ENCODE peak calls at places on chromosomes 6 and 20, in five cellular contexts. I is dorsolateral prefrontal cortex, R is tibial artery, X is mesothelial cell of epicardium, V is MM.1S. Z is an unnamed sample.

GRCh38 chr6:73636048-73636447 is 17.7 kb downstream of the SLC17A5 start:
- DNase-seq in R (no peak), V (no peak), X (no peak), I (no peak), Z (no peak)

GRCh38 chr20:39879296-39879695 is 809.7 kb downstream of the MAFB start:
- DNase-seq in I (no peak), R (no peak), X (no peak), V (no peak), Z (peak)

GRCh38 chr6:112592159-112592558 is 245.0 kb downstream of the RFPL4B start:
- DNase-seq in I (no peak), X (no peak), V (no peak), R (no peak), Z (no peak)

GRCh38 chr20:57124800-57125399 is 141.5 kb downstream of the BMP7 start:
- DNase-seq in V (peak), R (no peak), X (no peak), I (no peak), Z (no peak)

GRCh38 chr6:13677878-13678254 is 33.8 kb downstream of the RANBP9 start:
- DNase-seq in I (no peak), R (no peak), X (no peak), V (no peak), Z (no peak)

GRCh38 chr6:149961728-149962425 is 1.9 kb upstream of the ULBP1 start:
- DNase-seq in V (peak), I (no peak), X (no peak), R (no peak), Z (peak)

GRCh38 chr6:157163434-157164159 is 159.7 kb downstream of the TMEM242 start:
- DNase-seq in X (no peak), R (no peak), I (no peak), V (no peak), Z (no peak)

GRCh38 chr6:43858161-43859153 is 88.4 kb downstream of the VEGFA start:
- DNase-seq in X (no peak), R (no peak), I (no peak), V (no peak), Z (no peak)

GRCh38 chr6:139762587-139763031 is 388.2 kb upstream of the CITED2 start:
- DNase-seq in V (no peak), I (no peak), R (no peak), X (no peak), Z (peak)

GRCh38 chr6:128519931-128520435 is 416 bp downstream of the PTPRK start:
- DNase-seq in R (peak), I (peak), X (no peak), V (peak), Z (peak)

GRCh38 chr6:138818496-138819194 is 22.8 kb downstream of the ECT2L start:
- DNase-seq in X (no peak), R (no peak), V (no peak), I (no peak), Z (peak)

GRCh38 chr6:152391179-152391880 is 245.8 kb downstream of the SYNE1 start:
- DNase-seq in I (no peak), X (no peak), V (no peak), R (no peak), Z (no peak)

GRCh38 chr6:120173250-120173649 is 823.7 kb upstream of the MAN1A1 start:
- DNase-seq in R (no peak), V (no peak), X (no peak), I (no peak), Z (peak)

GRCh38 chr20:51628533-51629398 is 86.2 kb upstream of the NFATC2 start:
- DNase-seq in X (no peak), I (no peak), R (no peak), V (no peak), Z (peak)

GRCh38 chr6:132813173-132813856 is 1.1 kb upstream of the RPS12 start:
- DNase-seq in X (peak), R (peak), I (peak), V (peak), Z (peak)

GRCh38 chr6:158042245-158042798 is 60.7 kb downstream of the SYNJ2 start:
- DNase-seq in X (no peak), R (peak), I (peak), V (no peak), Z (peak)

GRCh38 chr6:37323568-37323967 is 30.2 kb upstream of the RNF8 start:
- DNase-seq in I (no peak), R (no peak), X (no peak), V (no peak), Z (no peak)

GRCh38 chr6:22145823-22146379 is 150.9 kb downstream of the PRL start:
- DNase-seq in I (peak), R (no peak), X (no peak), V (no peak), Z (peak)

GRCh38 chr20:3786126-3786484 is 435 bp downstream of the CENPB start:
- DNase-seq in X (no peak), I (peak), V (no peak), R (peak), Z (peak)

GRCh38 chr6:159602370-159603185 is 90.5 kb downstream of the SOD2 start:
- DNase-seq in R (no peak), V (no peak), I (no peak), X (no peak), Z (no peak)

GRCh38 chr6:170212956-170213636 is 77.8 kb downstream of the DLL1 start:
- DNase-seq in X (peak), V (no peak), R (peak), I (no peak), Z (no peak)

GRCh38 chr6:163711615-163712568 is 297.4 kb downstream of the QKI start:
- DNase-seq in V (no peak), X (no peak), R (peak), I (peak), Z (no peak)
- TF ChIP-seq CTCF in V (no peak), X (no peak), R (no peak), I (no peak), Z (no peak)

DNA sequence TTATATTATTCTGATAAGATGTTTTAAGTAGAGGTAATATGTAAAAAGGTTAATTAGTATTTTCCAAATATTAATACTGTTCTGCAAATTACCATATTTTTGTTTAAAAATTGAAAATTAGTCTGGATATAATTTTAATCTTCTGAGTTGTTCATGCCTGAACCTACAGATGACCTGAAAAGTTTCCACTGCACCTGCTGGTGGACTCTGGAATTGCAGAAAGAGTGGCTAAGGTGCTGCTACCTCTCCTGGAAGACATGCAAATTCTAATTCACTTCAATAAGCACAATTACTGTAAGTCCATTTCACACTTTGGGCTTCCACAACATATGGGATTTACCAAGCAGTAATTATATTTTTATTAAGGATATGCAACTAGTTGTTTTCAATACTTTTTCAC is 77.7 kb upstream of the OLIG3 start:
- DNase-seq in I (no peak), V (peak), R (no peak), X (no peak), Z (peak)
- TF ChIP-seq CTCF in I (no peak), V (peak), R (no peak), X (peak), Z (peak)

DNA sequence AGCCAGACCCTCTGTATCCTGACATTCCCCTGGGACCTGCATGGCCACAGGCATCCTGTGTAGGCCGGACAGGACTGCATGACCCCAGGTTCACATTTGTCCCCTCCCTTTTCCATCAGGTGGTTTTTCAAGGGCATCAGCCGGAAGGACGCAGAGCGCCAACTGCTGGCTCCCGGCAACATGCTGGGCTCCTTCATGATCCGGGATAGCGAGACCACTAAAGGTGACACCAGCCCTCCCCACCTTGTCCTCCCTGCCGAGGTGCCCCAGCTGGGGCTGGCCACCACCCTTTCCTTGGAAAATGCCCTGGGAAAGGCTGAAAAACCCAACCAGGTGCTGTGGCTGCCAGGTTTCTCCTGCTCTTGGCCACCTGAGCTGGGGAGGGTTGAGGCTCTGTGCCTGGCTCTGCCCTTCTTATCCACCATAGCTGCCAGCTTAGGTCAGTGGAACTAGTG is 27.6 kb downstream of the HCK start:
- DNase-seq in X (no peak), R (no peak), I (no peak), V (no peak), Z (no peak)
- TF ChIP-seq CTCF in X (no peak), R (no peak), I (no peak), V (no peak), Z (no peak)

GRCh38 chr20:63740501-63741353 is 1.2 kb downstream of the SLC2A4RG start:
- DNase-seq in X (peak), V (no peak), R (peak), I (peak), Z (peak)
- TF ChIP-seq CTCF in X (no peak), V (no peak), R (no peak), I (peak), Z (peak)

GRCh38 chr20:24783631-24784492 is 165.2 kb upstream of the CST7 start:
- DNase-seq in R (no peak), X (no peak), V (peak), I (no peak), Z (no peak)
- TF ChIP-seq CTCF in R (no peak), X (no peak), V (peak), I (no peak), Z (no peak)

GRCh38 chr6:41963371-41963770 is 21.8 kb upstream of the CCND3 start:
- DNase-seq in I (no peak), V (no peak), R (no peak), X (no peak), Z (no peak)

GRCh38 chr6:41957117-41957516 is 15.5 kb upstream of the CCND3 start:
- DNase-seq in R (no peak), I (no peak), V (no peak), X (no peak), Z (no peak)

GRCh38 chr6:41958022-41958856 is 16.6 kb upstream of the CCND3 start:
- DNase-seq in R (no peak), I (no peak), V (no peak), X (no peak), Z (no peak)

GRCh38 chr6:41964201-41964887 is 22.7 kb upstream of the CCND3 start:
- DNase-seq in X (no peak), V (no peak), I (no peak), R (no peak), Z (no peak)

GRCh38 chr6:41960026-41960425 is 18.4 kb upstream of the CCND3 start:
- DNase-seq in X (no peak), R (no peak), I (no peak), V (no peak), Z (no peak)
- TF ChIP-seq CTCF in X (no peak), R (no peak), I (no peak), V (no peak), Z (no peak)

GRCh38 chr6:811806-812205 is 118.9 kb upstream of the EXOC2 start:
- DNase-seq in V (no peak), X (no peak), R (no peak), I (no peak), Z (no peak)

GRCh38 chr6:814378-815347 is 121.7 kb upstream of the EXOC2 start:
- DNase-seq in R (no peak), I (no peak), X (no peak), V (peak), Z (no peak)

GRCh38 chr6:816510-817084 is 123.7 kb upstream of the EXOC2 start:
- DNase-seq in R (no peak), V (no peak), X (no peak), I (no peak), Z (no peak)

GRCh38 chr6:818191-818590 is 125.3 kb upstream of the EXOC2 start:
- DNase-seq in I (no peak), V (no peak), R (no peak), X (no peak), Z (peak)

DNA sequence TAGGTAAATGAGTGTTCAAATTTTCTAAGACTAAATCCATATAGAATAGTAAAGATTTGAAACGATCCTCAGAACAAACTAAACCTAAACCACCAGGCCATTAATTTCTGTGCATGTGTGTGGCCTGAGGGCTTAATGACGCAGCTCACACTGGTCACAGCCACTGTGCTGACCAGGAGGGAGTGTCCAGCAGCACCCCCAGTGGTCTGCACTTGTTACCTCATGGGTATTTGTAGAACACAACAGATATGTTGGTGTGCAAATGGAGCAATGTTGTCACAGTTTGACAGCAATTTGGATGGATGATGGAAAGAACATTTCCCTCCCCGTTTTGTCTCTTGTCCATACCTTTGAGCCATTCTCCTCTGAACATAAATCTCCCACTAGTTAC is 122.4 kb upstream of the EXOC2 start:
- DNase-seq in I (no peak), X (no peak), V (peak), R (no peak), Z (no peak)
- TF ChIP-seq CTCF in I (no peak), X (no peak), V (peak), R (no peak), Z (no peak)

Z was measured in epithelial cell of esophagus.